ENCODE peak calls at places on chromosomes 6 and 20, in four cellular contexts. R is HCT116, L is HepG2, H is K562. C is an unnamed sample.

GRCh38 chr6:127077886-127078285 is 40.6 kb upstream of the RSPO3 start:
- DNase-seq in L (no peak), H (no peak), R (no peak), C (no peak)

GRCh38 chr6:170227521-170227983 is 63.3 kb downstream of the DLL1 start:
- DNase-seq in L (no peak), R (no peak), H (no peak), C (no peak)

GRCh38 chr20:637559-637958 is 15.4 kb downstream of the SRXN1 start:
- DNase-seq in L (no peak), H (no peak), R (no peak), C (no peak)

GRCh38 chr6:101666256-101666655 is 272.7 kb downstream of the GRIK2 start:
- DNase-seq in H (no peak), R (peak), L (peak), C (peak)

GRCh38 chr20:44785768-44786167 is 24.6 kb downstream of the RIMS4 start:
- DNase-seq in R (no peak), H (no peak), L (no peak), C (no peak)

GRCh38 chr6:28597924-28598323 is 72.2 kb downstream of the GPX5 start:
- DNase-seq in L (peak), R (peak), H (no peak), C (peak)

GRCh38 chr6:83097675-83098074 is 30.2 kb downstream of the DOP1A start:
- DNase-seq in H (no peak), R (no peak), L (no peak), C (no peak)

GRCh38 chr6:11356404-11357155 is 124.1 kb upstream of the NEDD9 start:
- DNase-seq in H (no peak), R (no peak), L (no peak), C (no peak)

GRCh38 chr6:48075181-48075580 is 35.8 kb downstream of the PTCHD4 start:
- DNase-seq in L (no peak), H (no peak), R (no peak), C (no peak)

GRCh38 chr6:136007355-136007754 is 155.9 kb downstream of the PDE7B start:
- DNase-seq in H (no peak), R (no peak), L (no peak), C (no peak)
- TF ChIP-seq SIN3A in H (no peak), R (no peak), L (no peak), C (no peak)

DNA sequence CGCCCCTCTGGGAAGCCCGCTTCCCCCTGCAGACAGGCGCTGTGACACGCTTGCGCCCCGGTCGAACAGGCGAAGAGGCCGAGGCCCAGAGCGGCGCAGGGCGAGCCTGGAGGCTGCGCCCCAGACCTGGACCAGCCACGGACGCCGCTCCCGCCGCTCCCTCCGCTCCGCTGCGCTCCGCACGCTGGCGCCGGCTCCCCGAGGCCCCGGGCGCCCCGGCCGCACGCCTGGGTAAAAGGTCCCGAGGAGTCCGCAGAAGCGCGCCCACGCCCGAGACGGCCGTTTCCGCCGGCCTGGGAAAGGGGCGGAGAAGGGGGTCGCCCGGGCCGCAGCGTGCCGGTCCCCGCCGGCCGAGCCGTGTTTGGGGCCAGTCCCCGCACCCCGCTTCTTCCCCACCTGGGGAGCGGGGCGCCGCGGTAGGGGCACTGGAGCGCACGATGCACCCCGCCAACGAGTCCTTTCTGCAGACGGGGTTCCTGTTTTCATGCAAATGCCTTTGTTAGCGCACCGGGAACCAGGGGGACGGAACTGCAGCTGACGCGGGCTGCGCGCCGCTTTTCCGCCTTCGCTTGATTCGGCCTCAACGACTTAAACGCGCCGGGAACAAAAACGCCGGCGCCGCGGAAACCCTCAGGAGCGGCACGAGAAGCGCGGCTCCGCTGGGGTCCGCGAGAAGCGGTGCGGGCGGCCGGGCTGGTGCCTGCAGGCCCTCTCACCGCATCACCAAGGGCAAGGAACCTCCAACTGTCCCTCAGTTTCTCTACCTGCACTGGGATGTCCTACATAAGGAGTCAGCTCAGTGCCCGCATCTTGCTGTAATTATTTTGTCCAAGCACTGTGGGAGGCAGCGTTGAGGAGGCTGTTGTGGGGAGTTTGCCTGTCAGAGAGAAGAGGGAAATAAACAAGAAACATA is 91.7 kb upstream of the SIRPA start:
- DNase-seq in R (no peak), H (no peak), L (no peak), C (no peak)
- TF ChIP-seq TCF7L2 in R (no peak), H (no peak), L (no peak), C (no peak)

DNA sequence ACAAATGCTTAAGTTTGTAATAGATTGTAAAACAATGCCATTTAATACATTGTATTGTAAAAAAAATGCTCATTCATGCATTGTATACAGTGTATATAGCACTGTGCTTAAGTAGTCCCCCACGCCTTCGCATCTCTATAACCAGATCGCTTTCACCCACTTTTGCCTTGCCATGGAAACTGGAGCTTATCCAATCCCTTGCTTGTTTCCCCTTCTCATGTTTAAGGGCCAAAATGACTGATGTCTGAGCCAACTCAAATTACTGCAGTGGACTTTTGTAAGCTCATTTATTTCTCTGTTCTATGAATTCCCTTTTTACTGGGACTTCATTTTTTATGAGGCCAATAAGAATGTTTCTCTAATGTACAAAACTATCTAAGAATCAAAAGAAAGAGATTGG is 730.9 kb upstream of the GJE1 start:
- DNase-seq in R (no peak), H (no peak), L (no peak), C (no peak)
- H3K27ac ChIP-seq in R (no peak), H (no peak), L (no peak), C (no peak)

GRCh38 chr6:74872754-74873446 is 333.0 kb downstream of the COL12A1 start:
- DNase-seq in L (no peak), R (no peak), H (no peak), C (no peak)
- TF ChIP-seq SIN3A in L (no peak), R (no peak), H (no peak), C (no peak)

DNA sequence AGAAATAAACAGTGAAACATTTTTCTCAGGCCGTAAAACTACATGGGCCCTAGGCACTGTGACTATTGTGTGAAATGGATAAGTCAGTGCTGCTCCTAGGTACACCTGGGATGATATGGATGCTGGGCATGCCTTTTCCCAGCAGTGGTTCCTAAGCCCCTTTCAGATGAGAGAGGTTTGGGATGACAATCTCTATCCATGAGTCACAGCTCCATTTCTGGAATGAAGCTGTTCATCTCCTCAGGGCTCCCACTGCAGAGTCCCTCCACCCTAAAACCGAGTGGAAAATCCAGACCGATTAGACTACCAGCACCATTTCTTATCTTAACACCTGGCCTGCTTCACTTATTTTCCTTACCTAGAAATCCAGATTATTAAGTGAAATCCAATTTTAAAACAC is 6.0 kb upstream of the SIM1 start:
- DNase-seq in R (no peak), L (no peak), H (no peak), C (no peak)
- TF ChIP-seq TCF7L2 in R (no peak), L (no peak), H (no peak), C (no peak)

GRCh38 chr20:38216201-38216600 is 44.3 kb downstream of the KIAA1755 start:
- DNase-seq in R (no peak), H (no peak), L (no peak), C (no peak)
- H3K27ac ChIP-seq in R (no peak), H (no peak), L (no peak), C (no peak)

GRCh38 chr6:64012351-64013060 is 376.9 kb downstream of the PHF3 start:
- DNase-seq in R (no peak), L (peak), H (no peak), C (peak)
- TF ChIP-seq SIN3A in R (no peak), L (no peak), H (no peak), C (no peak)

GRCh38 chr20:37864275-37864674 is 38.7 kb upstream of the VSTM2L start:
- DNase-seq in H (no peak), R (no peak), L (no peak), C (no peak)
- TF ChIP-seq TCF7L2 in H (no peak), R (no peak), L (no peak), C (no peak)

DNA sequence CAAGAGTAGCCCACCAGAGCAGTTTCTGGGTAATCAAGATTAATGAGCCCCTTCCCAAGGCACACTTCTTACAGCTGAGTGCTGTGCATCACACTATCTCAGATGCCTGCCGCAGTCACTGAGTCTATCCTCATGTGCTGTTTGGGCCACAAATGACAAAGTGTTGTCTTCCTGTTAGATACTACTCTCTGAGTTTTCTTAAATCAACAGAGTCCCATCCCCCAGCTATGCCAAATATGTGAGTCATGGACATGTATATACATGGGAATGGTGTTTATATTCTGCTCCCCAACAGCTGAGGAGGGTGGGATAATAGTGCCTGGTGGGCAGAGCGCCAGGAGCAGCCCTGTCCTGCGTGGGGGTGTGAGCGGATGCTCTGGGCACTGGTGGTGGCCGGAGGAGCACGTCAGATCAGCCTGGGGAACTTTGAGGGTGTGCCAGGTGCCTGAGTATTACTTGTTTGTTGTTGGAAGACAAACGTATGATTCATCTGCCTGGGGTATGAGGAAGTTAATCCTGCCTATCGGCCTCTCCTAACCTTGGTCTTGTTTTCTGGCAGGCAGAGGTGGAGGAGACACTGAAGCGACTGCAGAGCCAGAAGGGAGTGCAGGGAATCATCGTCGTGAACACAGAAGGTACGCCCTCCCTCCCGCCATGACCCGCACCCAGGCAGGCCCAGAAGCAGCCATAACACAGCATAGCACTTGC is 9.6 kb downstream of the DYNLRB1 start:
- DNase-seq in L (peak), R (peak), H (no peak), C (peak)
- H3K27ac ChIP-seq in L (peak), R (peak), H (peak), C (peak)

DNA sequence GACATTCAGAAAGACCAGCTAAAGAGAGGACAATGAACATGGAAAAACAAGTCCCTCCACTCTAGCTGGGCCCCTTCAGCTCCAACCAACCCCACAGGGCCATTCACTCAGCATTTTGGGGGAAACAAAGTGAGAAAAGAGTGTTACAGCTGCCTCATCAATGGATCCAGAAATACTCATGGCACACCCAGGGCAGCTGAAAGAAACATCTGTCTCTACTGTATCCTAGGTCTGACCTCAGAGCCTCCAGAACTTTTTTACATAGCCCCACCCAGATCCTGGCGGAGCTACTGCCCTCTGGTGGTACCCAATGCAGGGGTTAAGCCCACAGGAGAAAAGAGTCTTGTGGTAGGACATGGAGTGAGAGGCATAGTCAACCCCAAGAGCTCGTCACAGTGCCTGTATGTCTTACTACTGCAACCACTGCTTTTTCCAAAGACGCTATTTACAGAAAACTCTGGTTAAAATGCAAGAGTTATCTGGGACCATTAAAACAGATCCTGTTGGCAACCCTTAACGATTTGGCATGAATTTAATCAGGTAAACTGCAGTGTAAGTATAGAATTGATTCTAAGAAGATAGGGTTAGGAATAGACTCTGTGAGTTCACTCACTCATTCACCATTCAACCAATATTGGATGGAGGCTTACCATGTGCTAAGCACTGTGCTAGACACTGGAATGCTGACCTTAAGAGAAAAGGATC is 37.4 kb upstream of the FAM83C start:
- DNase-seq in H (peak), L (peak), R (no peak), C (no peak)
- TF ChIP-seq SIN3A in H (no peak), L (peak), R (no peak), C (no peak)

C was measured in Panc1.